ENCODE peak calls at places on chromosome 16, in seven cellular contexts. Y, B, D, W, I, C and V are unnamed samples.

GRCh38 chr16:65388592-65388991 is 266.7 kb upstream of the CDH11 start:
- DNase-seq in Y (peak), C (no peak), I (no peak), D (peak), B (no peak), W (no peak), V (no peak)

GRCh38 chr16:66289051-66289680 is 77.3 kb upstream of the CDH5 start:
- DNase-seq in B (no peak), C (no peak), I (peak), D (no peak), Y (no peak), W (no peak), V (no peak)

GRCh38 chr16:68003031-68003430 is 3.7 kb upstream of the DPEP2 start:
- DNase-seq in C (no peak), Y (no peak), B (no peak), W (no peak), I (no peak), D (no peak), V (no peak)

GRCh38 chr16:10371592-10371991 is 14.3 kb upstream of the ATF7IP2 start:
- DNase-seq in I (no peak), W (no peak), B (no peak), Y (no peak), D (no peak), C (no peak), V (no peak)

GRCh38 chr16:11211977-11212818 is 43.8 kb downstream of the SOCS1 start:
- DNase-seq in D (no peak), Y (no peak), B (no peak), C (no peak), I (no peak), W (no peak), V (peak)

GRCh38 chr16:84665843-84666242 is 17.5 kb downstream of the KLHL36 start:
- DNase-seq in C (no peak), W (no peak), B (no peak), I (no peak), Y (no peak), D (no peak), V (no peak)

GRCh38 chr16:4507588-4508345 is 30.8 kb downstream of the CDIP1 start:
- DNase-seq in D (no peak), B (no peak), I (peak), C (no peak), Y (no peak), W (no peak), V (no peak)

GRCh38 chr16:60605176-60605575 is 1431.1 kb downstream of the CDH8 start:
- DNase-seq in C (no peak), B (no peak), W (no peak), Y (no peak), D (no peak), I (peak), V (peak)

GRCh38 chr16:58205276-58206036 is 7.5 kb upstream of the CSNK2A2 start:
- DNase-seq in I (no peak), D (no peak), W (no peak), B (no peak), C (no peak), Y (no peak), V (no peak)

GRCh38 chr16:70646260-70647241 is at the start of gene IL34:
- DNase-seq in C (no peak), Y (no peak), W (no peak), I (no peak), D (no peak), B (no peak), V (no peak)